ENCODE peak calls at places on chromosomes 6 and 20, in seven cellular contexts. J, D, B, C, O, A and T are unnamed samples.
A peak's percentile ranks its signal among the peaks of the same experiment; 100 is the strongest.

GRCh38 chr20:32971703-32972161 is 32.5 kb downstream of the SUN5 start:
- DNase-seq in C (no peak), J (no peak), B (peak; percentile 66), D (no peak), O (no peak), A (no peak), T (no peak)

GRCh38 chr6:122953766-122954165 is 42.3 kb upstream of the CLVS2 start:
- DNase-seq in A (no peak), O (no peak), C (no peak), B (no peak), D (no peak), J (no peak), T (no peak)

GRCh38 chr6:98847392-98847766 is 13.0 kb downstream of the POU3F2 start:
- DNase-seq in B (no peak), A (no peak), D (no peak), J (no peak), O (no peak), C (no peak), T (no peak)

GRCh38 chr6:71476371-71476770 is 187.8 kb downstream of the OGFRL1 start:
- DNase-seq in O (no peak), B (no peak), C (no peak), A (no peak), J (no peak), D (no peak), T (no peak)

GRCh38 chr6:166172546-166172945 is 4.9 kb upstream of the TBXT start:
- DNase-seq in D (no peak), B (no peak), C (no peak), O (no peak), A (no peak), J (no peak), T (no peak)

GRCh38 chr6:15073344-15073789 is 172.5 kb upstream of the JARID2 start:
- DNase-seq in J (no peak), A (no peak), C (no peak), O (no peak), D (peak; percentile 18), B (no peak), T (no peak)

GRCh38 chr20:52539891-52540290 is 348.3 kb upstream of the ZFP64 start:
- DNase-seq in J (no peak), D (no peak), C (no peak), A (no peak), O (no peak), B (no peak), T (no peak)

GRCh38 chr6:43806041-43806757 is 36.2 kb downstream of the VEGFA start:
- DNase-seq in A (peak; percentile 83), B (no peak), C (no peak), J (no peak), O (no peak), D (no peak), T (no peak)

GRCh38 chr20:33859157-33859695 is 48.1 kb downstream of the CHMP4B start:
- DNase-seq in D (no peak), O (peak; percentile 41), B (peak; percentile 72), J (no peak), C (peak; percentile 81), A (no peak), T (peak; percentile 27)

GRCh38 chr6:84094050-84094435 is 60.5 kb downstream of the MRAP2 start:
- DNase-seq in J (no peak), C (no peak), O (no peak), A (no peak), B (no peak), D (no peak), T (no peak)

GRCh38 chr6:4341078-4341797 is 205.9 kb upstream of the ECI2 start:
- DNase-seq in B (no peak), D (no peak), A (no peak), J (no peak), C (no peak), O (no peak), T (no peak)

GRCh38 chr20:56630086-56630493 is 984 bp downstream of the TFAP2C start:
- DNase-seq in J (peak; percentile 87), A (no peak), C (no peak), O (no peak), D (no peak), B (no peak), T (no peak)

GRCh38 chr20:60431349-60431748 is 473.1 kb downstream of the CDH26 start:
- DNase-seq in B (no peak), D (no peak), J (no peak), O (no peak), A (no peak), C (no peak), T (no peak)

GRCh38 chr20:60695223-60695622 is 556.8 kb upstream of the CDH4 start:
- DNase-seq in D (peak; percentile 86), O (no peak), A (no peak), J (no peak), C (no peak), B (no peak), T (no peak)

GRCh38 chr6:94478178-94479140 is 1059.1 kb upstream of the EPHA7 start:
- DNase-seq in C (no peak), D (no peak), B (no peak), A (no peak), J (no peak), O (no peak), T (no peak)

GRCh38 chr6:26295691-26296555 is 69.1 kb upstream of the BTN3A2 start:
- DNase-seq in B (no peak), O (peak; percentile 65), C (peak; percentile 72), J (no peak), A (no peak), D (peak; percentile 92), T (no peak)

GRCh38 chr6:144194293-144194828 is 44.0 kb downstream of the STX11 start:
- DNase-seq in C (no peak), A (no peak), O (no peak), B (no peak), D (no peak), J (no peak), T (no peak)

DNA sequence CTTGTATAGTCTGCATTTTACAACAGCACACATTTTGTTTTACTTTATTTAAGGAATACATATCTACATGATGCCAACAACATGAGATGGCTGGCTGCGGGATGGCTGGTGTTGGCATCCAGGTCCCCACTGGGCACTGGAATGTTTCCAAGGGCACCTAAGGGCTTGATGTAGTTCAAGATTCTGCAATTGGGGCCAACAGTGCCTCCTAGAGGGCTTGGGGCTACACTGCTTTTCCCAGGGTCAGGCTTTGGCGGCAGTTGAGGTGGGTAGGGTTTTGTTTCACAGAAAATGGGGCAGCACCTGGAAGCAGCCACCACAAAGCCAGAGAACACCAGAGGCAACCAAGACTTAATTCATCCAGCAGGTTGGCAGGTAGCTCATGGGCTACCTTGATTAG is 202.2 kb upstream of the PRND start:
- DNase-seq in J (no peak), C (peak; percentile 24), A (no peak), B (no peak), O (no peak), D (no peak), T (no peak)
- H3K36me3 ChIP-seq in J (no peaks in the 10 kb centered on the region), C (no peaks in the 10 kb centered on the region), A (no peaks in the 10 kb centered on the region), B (no peaks in the 10 kb centered on the region), O (no peaks in the 10 kb centered on the region), D (no peaks in the 10 kb centered on the region), T (no peaks in the 10 kb centered on the region)

DNA sequence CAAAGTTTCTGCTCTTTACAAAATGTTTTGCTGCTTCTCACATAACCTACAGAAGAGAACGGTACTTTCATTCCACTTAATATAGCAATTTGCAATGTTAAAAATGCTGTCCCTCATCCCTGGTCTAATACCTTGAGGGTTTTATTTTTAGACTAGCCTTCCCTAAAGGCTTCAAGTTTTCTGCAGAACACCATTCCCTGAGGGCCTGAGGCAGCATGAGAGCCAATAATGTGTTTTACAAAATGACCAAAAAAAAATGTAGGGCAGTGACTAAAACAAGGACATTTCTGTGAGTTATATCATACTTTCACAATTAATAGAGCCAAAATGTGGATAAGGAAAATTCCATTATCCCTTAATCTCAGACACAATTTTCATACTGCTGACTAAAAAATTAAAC is 22.7 kb downstream of the GPR63 start:
- DNase-seq in A (no peak), O (no peak), J (no peak), D (peak; percentile 1), B (no peak), C (no peak), T (no peak)
- H3K4me1 ChIP-seq in A (no peaks in the 10 kb centered on the region), O (no peaks in the 10 kb centered on the region), J (no peaks in the 10 kb centered on the region), D (peaks cover 12% of the 10 kb centered on the region), B (no peaks in the 10 kb centered on the region), C (no peaks in the 10 kb centered on the region), T (no peaks in the 10 kb centered on the region)

GRCh38 chr6:90868256-90868655 is 281.4 kb upstream of the MAP3K7 start:
- DNase-seq in C (no peak), J (no peak), O (no peak), B (no peak), A (no peak), D (no peak), T (no peak)
- H3K27ac ChIP-seq in C (no peak overlapping the region), J (no peak overlapping the region), O (no peak overlapping the region), B (no peak overlapping the region), A (no peak overlapping the region), D (no peak overlapping the region), T (no peak overlapping the region)

DNA sequence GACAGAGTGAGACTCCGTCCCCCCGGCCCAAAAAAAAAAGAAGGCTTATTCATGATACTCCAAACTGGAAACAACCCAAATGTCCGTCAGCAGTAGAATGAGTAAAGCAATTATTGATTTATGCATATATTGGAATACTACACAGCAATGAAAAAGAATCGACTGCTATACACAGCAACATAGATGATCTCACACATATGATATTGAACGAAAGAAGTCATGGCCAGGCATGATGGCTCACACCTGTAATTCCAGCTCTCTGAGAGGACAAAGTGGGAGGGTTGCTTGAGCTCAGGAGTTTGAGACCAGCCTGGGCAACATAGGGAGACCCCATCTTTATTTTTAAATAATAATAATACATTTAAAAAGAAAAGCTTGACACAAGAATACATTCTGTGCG is 28.5 kb downstream of the BCAS4 start:
- DNase-seq in B (no peak), J (no peak), O (no peak), A (no peak), C (no peak), D (no peak), T (no peak)
- H3K36me3 ChIP-seq in B (peaks cover 5% of the 10 kb centered on the region), J (no peaks in the 10 kb centered on the region), O (no peaks in the 10 kb centered on the region), A (no peaks in the 10 kb centered on the region), C (no peaks in the 10 kb centered on the region), D (no peaks in the 10 kb centered on the region), T (no peaks in the 10 kb centered on the region)

GRCh38 chr6:106745824-106746610 is 116.6 kb downstream of the QRSL1 start:
- DNase-seq in C (no peak), J (no peak), O (no peak), D (peak; percentile 6), B (no peak), A (no peak), T (no peak)
- H3K4me1 ChIP-seq in C (no peaks in the 10 kb centered on the region), J (peaks cover 2% of the 10 kb centered on the region), O (peaks cover 6% of the 10 kb centered on the region), D (no peaks in the 10 kb centered on the region), B (no peaks in the 10 kb centered on the region), A (peaks cover 5% of the 10 kb centered on the region), T (no peaks in the 10 kb centered on the region)